ENCODE peak calls at places on chromosomes 4 and X, in nine cellular contexts. One of them, this sample, is unnamed.

GRCh38 chrX:17433965-17434364 is 59.0 kb downstream of the NHS start:
- DNase-seq in astrocyte of the spinal cord: no peak
- DNase-seq in WTC11: no peak
- DNase-seq in prostate gland: no peak
- DNase-seq in cardiac fibroblast: no peak
- DNase-seq in tibial artery: no peak
- DNase-seq in progenitor cell of endocrine pancreas: no peak
- DNase-seq in OCI-LY7: no peak
- DNase-seq in H9: no peak
- DNase-seq in this sample: no peak

GRCh38 chr4:99723555-99724450 is 66.2 kb upstream of the C4orf54 start:
- DNase-seq in cardiac fibroblast: peak; percentile 84
- DNase-seq in WTC11: no peak
- DNase-seq in OCI-LY7: no peak
- DNase-seq in tibial artery: peak; percentile 83
- DNase-seq in prostate gland: peak; percentile 49
- DNase-seq in astrocyte of the spinal cord: peak; percentile 54
- DNase-seq in H9: peak; percentile 31
- DNase-seq in progenitor cell of endocrine pancreas: no peak
- DNase-seq in this sample: no peak

GRCh38 chr4:5824635-5825034 is 68.3 kb downstream of the CRMP1 start:
- DNase-seq in astrocyte of the spinal cord: peak; percentile 39
- DNase-seq in prostate gland: no peak
- DNase-seq in OCI-LY7: peak; percentile 8
- DNase-seq in tibial artery: no peak
- DNase-seq in WTC11: peak; percentile 37
- DNase-seq in progenitor cell of endocrine pancreas: no peak
- DNase-seq in H9: no peak
- DNase-seq in cardiac fibroblast: peak; percentile 60
- DNase-seq in this sample: peak; percentile 43

GRCh38 chr4:152328595-152328994 is 207.3 kb downstream of the FBXW7 start:
- DNase-seq in WTC11: no peak
- DNase-seq in tibial artery: no peak
- DNase-seq in H9: no peak
- DNase-seq in prostate gland: peak; percentile 9
- DNase-seq in astrocyte of the spinal cord: no peak
- DNase-seq in cardiac fibroblast: peak; percentile 21
- DNase-seq in progenitor cell of endocrine pancreas: no peak
- DNase-seq in OCI-LY7: no peak
- DNase-seq in this sample: no peak

GRCh38 chr4:123397276-123398150 is 918 bp downstream of the SPRY1 start:
- DNase-seq in cardiac fibroblast: peak; percentile 77
- DNase-seq in prostate gland: peak; percentile 46
- DNase-seq in progenitor cell of endocrine pancreas: peak; percentile 76
- DNase-seq in WTC11: peak; percentile 66
- DNase-seq in H9: peak; percentile 79
- DNase-seq in OCI-LY7: peak; percentile 30
- DNase-seq in astrocyte of the spinal cord: no peak
- DNase-seq in tibial artery: peak; percentile 77
- DNase-seq in this sample: peak; percentile 40

GRCh38 chr4:13580018-13580417 is 35.7 kb upstream of the NKX3-2 start:
- DNase-seq in prostate gland: no peak
- DNase-seq in progenitor cell of endocrine pancreas: no peak
- DNase-seq in WTC11: no peak
- DNase-seq in OCI-LY7: no peak
- DNase-seq in tibial artery: no peak
- DNase-seq in astrocyte of the spinal cord: no peak
- DNase-seq in H9: no peak
- DNase-seq in cardiac fibroblast: no peak
- DNase-seq in this sample: no peak

GRCh38 chrX:1480082-1480785 is 27.5 kb upstream of the ASMTL start:
- DNase-seq in H9: no peak
- DNase-seq in prostate gland: no peak
- DNase-seq in OCI-LY7: no peak
- DNase-seq in cardiac fibroblast: no peak
- DNase-seq in tibial artery: no peak
- DNase-seq in WTC11: no peak
- DNase-seq in progenitor cell of endocrine pancreas: no peak
- DNase-seq in astrocyte of the spinal cord: no peak
- DNase-seq in this sample: no peak

GRCh38 chr4:167779280-167779679 is 313.1 kb upstream of the ANXA10 start:
- DNase-seq in cardiac fibroblast: peak; percentile 14
- DNase-seq in astrocyte of the spinal cord: no peak
- DNase-seq in WTC11: no peak
- DNase-seq in tibial artery: no peak
- DNase-seq in OCI-LY7: no peak
- DNase-seq in prostate gland: no peak
- DNase-seq in H9: no peak
- DNase-seq in progenitor cell of endocrine pancreas: no peak
- DNase-seq in this sample: no peak

GRCh38 chrX:70096052-70096451 is 33.8 kb downstream of the OTUD6A start:
- DNase-seq in astrocyte of the spinal cord: no peak
- DNase-seq in OCI-LY7: no peak
- DNase-seq in H9: peak; percentile 30
- DNase-seq in prostate gland: no peak
- DNase-seq in WTC11: peak; percentile 21
- DNase-seq in cardiac fibroblast: peak; percentile 39
- DNase-seq in progenitor cell of endocrine pancreas: no peak
- DNase-seq in tibial artery: no peak
- DNase-seq in this sample: no peak

GRCh38 chr4:86846921-86847320 is 2.3 kb downstream of the SLC10A6 start:
- DNase-seq in OCI-LY7: no peak
- DNase-seq in cardiac fibroblast: peak; percentile 8
- DNase-seq in tibial artery: no peak
- DNase-seq in WTC11: no peak
- DNase-seq in astrocyte of the spinal cord: peak; percentile 49
- DNase-seq in prostate gland: no peak
- DNase-seq in progenitor cell of endocrine pancreas: no peak
- DNase-seq in H9: no peak
- DNase-seq in this sample: no peak

GRCh38 chr4:127888559-127888958 is 7.9 kb downstream of the PLK4 start:
- DNase-seq in OCI-LY7: no peak
- DNase-seq in tibial artery: no peak
- DNase-seq in progenitor cell of endocrine pancreas: no peak
- DNase-seq in astrocyte of the spinal cord: no peak
- DNase-seq in prostate gland: no peak
- DNase-seq in cardiac fibroblast: no peak
- DNase-seq in WTC11: no peak
- DNase-seq in H9: no peak
- DNase-seq in this sample: no peak

GRCh38 chr4:41839945-41840854 is 91.7 kb upstream of the PHOX2B start:
- DNase-seq in progenitor cell of endocrine pancreas: no peak
- DNase-seq in astrocyte of the spinal cord: no peak
- DNase-seq in H9: no peak
- DNase-seq in tibial artery: no peak
- DNase-seq in WTC11: no peak
- DNase-seq in prostate gland: no peak
- DNase-seq in OCI-LY7: no peak
- DNase-seq in cardiac fibroblast: no peak
- DNase-seq in this sample: peak; percentile 12

GRCh38 chr4:152661649-152662048 is 18.1 kb downstream of the TMEM154 start:
- DNase-seq in prostate gland: no peak
- DNase-seq in astrocyte of the spinal cord: no peak
- DNase-seq in H9: no peak
- DNase-seq in cardiac fibroblast: no peak
- DNase-seq in OCI-LY7: peak; percentile 35
- DNase-seq in progenitor cell of endocrine pancreas: no peak
- DNase-seq in tibial artery: no peak
- DNase-seq in WTC11: no peak
- DNase-seq in this sample: no peak

GRCh38 chrX:115013705-115014104 is 3.7 kb downstream of the IL13RA2 start:
- DNase-seq in WTC11: no peak
- DNase-seq in astrocyte of the spinal cord: no peak
- DNase-seq in cardiac fibroblast: peak; percentile 65
- DNase-seq in progenitor cell of endocrine pancreas: no peak
- DNase-seq in H9: no peak
- DNase-seq in OCI-LY7: no peak
- DNase-seq in prostate gland: no peak
- DNase-seq in tibial artery: no peak
- DNase-seq in this sample: no peak

GRCh38 chr4:140188975-140189374 is 35.0 kb upstream of the MAML3 start:
- DNase-seq in astrocyte of the spinal cord: peak; percentile 57
- DNase-seq in OCI-LY7: no peak
- DNase-seq in H9: no peak
- DNase-seq in progenitor cell of endocrine pancreas: no peak
- DNase-seq in WTC11: no peak
- DNase-seq in tibial artery: peak; percentile 70
- DNase-seq in prostate gland: peak; percentile 37
- DNase-seq in cardiac fibroblast: peak; percentile 98
- DNase-seq in this sample: no peak

DNA sequence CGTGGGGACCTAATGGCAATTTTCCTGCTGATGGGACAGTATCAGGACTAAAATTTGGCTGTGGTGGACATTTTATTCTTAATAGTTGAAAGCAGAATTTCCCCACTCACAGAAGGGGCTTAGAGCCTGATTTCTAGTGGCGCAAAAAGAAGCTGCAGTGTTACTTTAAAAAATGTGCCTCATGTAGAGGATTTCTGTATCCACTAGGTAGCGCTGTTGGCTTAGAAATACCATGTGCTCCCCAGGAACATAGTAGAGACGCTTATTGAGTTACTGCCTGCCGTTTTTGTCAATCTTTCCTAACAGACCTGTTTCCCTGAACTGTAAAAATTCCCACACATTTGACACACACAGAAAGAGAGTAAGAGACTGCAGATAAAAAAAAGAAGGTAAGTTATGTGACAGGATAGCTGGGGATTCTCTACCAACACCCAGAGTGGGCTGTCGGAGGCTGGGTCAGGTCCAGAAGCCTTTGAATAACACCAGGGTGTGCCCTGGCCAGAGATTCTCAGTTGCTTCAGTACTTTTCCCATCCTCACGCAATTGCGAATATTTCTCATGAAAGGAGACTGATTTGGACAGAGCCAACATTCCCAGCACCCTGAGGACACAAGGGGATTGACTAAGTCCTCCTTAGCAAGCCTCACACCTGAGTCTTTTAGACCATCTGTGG is 88.4 kb downstream of the ZXDA start:
- DNase-seq in progenitor cell of endocrine pancreas: no peak
- DNase-seq in WTC11: no peak
- DNase-seq in astrocyte of the spinal cord: peak; percentile 27
- DNase-seq in tibial artery: no peak
- DNase-seq in prostate gland: peak; percentile 25
- DNase-seq in OCI-LY7: peak; percentile 65
- DNase-seq in H9: no peak
- DNase-seq in cardiac fibroblast: peak; percentile 71
- DNase-seq in this sample: peak; percentile 18
- TF ChIP-seq CTCF in progenitor cell of endocrine pancreas: peak; percentile 58
- TF ChIP-seq CTCF in WTC11: peak; percentile 42
- TF ChIP-seq CTCF in astrocyte of the spinal cord: peak; percentile 31
- TF ChIP-seq CTCF in tibial artery: peak; percentile 75
- TF ChIP-seq CTCF in prostate gland: peak; percentile 63
- TF ChIP-seq CTCF in OCI-LY7: peak; percentile 76
- TF ChIP-seq CTCF in H9: peak; percentile 69
- TF ChIP-seq CTCF in cardiac fibroblast: peak; percentile 38
- TF ChIP-seq CTCF in this sample: peak; percentile 54

DNA sequence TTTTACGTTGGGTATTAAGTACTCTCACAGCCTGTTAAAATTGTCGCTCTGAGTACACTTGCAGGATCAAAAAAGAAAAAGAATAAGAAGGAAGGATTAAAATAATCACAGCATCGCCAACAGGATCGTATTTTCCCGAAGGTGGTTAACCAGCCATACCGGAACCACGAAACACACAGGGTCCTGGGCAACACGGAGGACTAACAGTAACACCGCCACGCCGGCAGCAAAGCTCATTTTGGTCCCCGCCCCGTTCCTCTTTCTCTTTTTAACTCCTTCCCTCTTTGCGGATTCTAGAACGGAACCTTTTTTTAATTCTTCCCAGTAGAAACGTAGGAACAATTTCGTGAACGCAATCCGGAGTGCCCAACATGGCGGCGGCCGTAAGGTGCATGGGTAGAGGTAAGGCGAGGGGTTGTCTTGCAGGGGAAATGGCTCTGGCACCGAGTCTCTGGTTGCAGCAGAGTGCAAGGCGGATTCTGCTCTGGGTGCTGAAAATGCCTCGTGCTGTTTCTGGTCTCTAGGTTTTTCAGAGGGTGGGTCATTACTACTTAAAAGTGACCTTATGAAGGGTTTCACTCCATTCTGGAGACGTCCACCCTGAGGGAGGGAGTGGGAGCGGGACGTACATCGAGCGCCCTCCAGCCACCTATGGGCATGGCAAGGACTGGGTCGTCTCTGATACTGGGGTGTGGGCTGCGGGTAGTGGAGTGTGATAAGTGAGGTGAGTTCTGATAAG is at the start of gene MRPL1:
- DNase-seq in tibial artery: peak; percentile 93
- DNase-seq in astrocyte of the spinal cord: peak; percentile 97
- DNase-seq in WTC11: peak; percentile 83
- DNase-seq in OCI-LY7: peak; percentile 96
- DNase-seq in H9: peak; percentile 82
- DNase-seq in progenitor cell of endocrine pancreas: peak; percentile 51
- DNase-seq in prostate gland: peak; percentile 92
- DNase-seq in cardiac fibroblast: peak; percentile 97
- DNase-seq in this sample: peak; percentile 75
- TF ChIP-seq CTCF in tibial artery: peak; percentile 13
- TF ChIP-seq CTCF in astrocyte of the spinal cord: no peak
- TF ChIP-seq CTCF in WTC11: no peak
- TF ChIP-seq CTCF in OCI-LY7: peak; percentile 62
- TF ChIP-seq CTCF in H9: peak; percentile 18
- TF ChIP-seq CTCF in progenitor cell of endocrine pancreas: no peak
- TF ChIP-seq CTCF in prostate gland: no peak
- TF ChIP-seq CTCF in cardiac fibroblast: no peak
- TF ChIP-seq CTCF in this sample: peak; percentile 4

GRCh38 chr4:52979020-52979419 is 116.9 kb downstream of the RASL11B start:
- DNase-seq in astrocyte of the spinal cord: no peak
- DNase-seq in cardiac fibroblast: no peak
- DNase-seq in OCI-LY7: no peak
- DNase-seq in progenitor cell of endocrine pancreas: no peak
- DNase-seq in WTC11: no peak
- DNase-seq in H9: no peak
- DNase-seq in prostate gland: no peak
- DNase-seq in tibial artery: no peak
- DNase-seq in this sample: no peak
- TF ChIP-seq CTCF in astrocyte of the spinal cord: no peak
- TF ChIP-seq CTCF in cardiac fibroblast: no peak
- TF ChIP-seq CTCF in OCI-LY7: no peak
- TF ChIP-seq CTCF in progenitor cell of endocrine pancreas: no peak
- TF ChIP-seq CTCF in WTC11: no peak
- TF ChIP-seq CTCF in H9: peak; percentile 34
- TF ChIP-seq CTCF in prostate gland: no peak
- TF ChIP-seq CTCF in tibial artery: no peak
- TF ChIP-seq CTCF in this sample: no peak

GRCh38 chr4:55553442-55553841 is 6.7 kb upstream of the CLOCK start:
- DNase-seq in prostate gland: peak; percentile 10
- DNase-seq in cardiac fibroblast: peak; percentile 65
- DNase-seq in OCI-LY7: peak; percentile 10
- DNase-seq in WTC11: peak; percentile 26
- DNase-seq in astrocyte of the spinal cord: peak; percentile 43
- DNase-seq in H9: peak; percentile 62
- DNase-seq in tibial artery: no peak
- DNase-seq in progenitor cell of endocrine pancreas: no peak
- DNase-seq in this sample: no peak

GRCh38 chr4:55560096-55560495 is 13.4 kb upstream of the CLOCK start:
- DNase-seq in OCI-LY7: no peak
- DNase-seq in WTC11: no peak
- DNase-seq in astrocyte of the spinal cord: no peak
- DNase-seq in tibial artery: no peak
- DNase-seq in H9: no peak
- DNase-seq in prostate gland: no peak
- DNase-seq in cardiac fibroblast: no peak
- DNase-seq in progenitor cell of endocrine pancreas: no peak
- DNase-seq in this sample: no peak

GRCh38 chr4:55549888-55550287 is 3.2 kb upstream of the CLOCK start:
- DNase-seq in OCI-LY7: no peak
- DNase-seq in progenitor cell of endocrine pancreas: no peak
- DNase-seq in prostate gland: no peak
- DNase-seq in tibial artery: no peak
- DNase-seq in WTC11: no peak
- DNase-seq in astrocyte of the spinal cord: peak; percentile 90
- DNase-seq in cardiac fibroblast: peak; percentile 7
- DNase-seq in H9: no peak
- DNase-seq in this sample: no peak

GRCh38 chr4:55554453-55555030 is 7.8 kb upstream of the CLOCK start:
- DNase-seq in H9: no peak
- DNase-seq in cardiac fibroblast: peak; percentile 78
- DNase-seq in tibial artery: no peak
- DNase-seq in progenitor cell of endocrine pancreas: no peak
- DNase-seq in OCI-LY7: peak; percentile 40
- DNase-seq in WTC11: no peak
- DNase-seq in astrocyte of the spinal cord: peak; percentile 62
- DNase-seq in prostate gland: no peak
- DNase-seq in this sample: peak; percentile 31
- TF ChIP-seq CTCF in H9: peak; percentile 53
- TF ChIP-seq CTCF in cardiac fibroblast: peak; percentile 46
- TF ChIP-seq CTCF in tibial artery: peak; percentile 38
- TF ChIP-seq CTCF in progenitor cell of endocrine pancreas: peak; percentile 37
- TF ChIP-seq CTCF in OCI-LY7: peak; percentile 85
- TF ChIP-seq CTCF in WTC11: no peak
- TF ChIP-seq CTCF in astrocyte of the spinal cord: peak; percentile 50
- TF ChIP-seq CTCF in prostate gland: peak; percentile 48
- TF ChIP-seq CTCF in this sample: no peak